ENCODE peak calls at places on chromosomes 5 and 9, in eight cellular contexts. J, N, V, F, L, G, D and S are unnamed samples.

GRCh38 chr5:3359642-3360041 is 236.0 kb upstream of the IRX1 start:
- DNase-seq in J (no peak), N (no peak), V (no peak), F (no peak), L (no peak), G (no peak), D (no peak), S (no peak)

GRCh38 chr5:386432-387341 is 56.3 kb upstream of the EXOC3 start:
- DNase-seq in J (peak), N (no peak), V (peak), F (peak), L (no peak), G (no peak), D (peak), S (no peak)

GRCh38 chr5:142143878-142144277 is 35.3 kb downstream of the NDFIP1 start:
- DNase-seq in J (peak), N (no peak), V (peak), F (peak), L (no peak), G (peak), D (no peak), S (no peak)

GRCh38 chr5:68924490-68925145 is 169.2 kb upstream of the SLC30A5 start:
- DNase-seq in J (peak), N (no peak), V (peak), F (no peak), L (peak), G (no peak), D (no peak), S (no peak)

GRCh38 chr5:126015244-126016054 is 407.8 kb upstream of the GRAMD2B start:
- DNase-seq in J (peak), N (no peak), V (peak), F (no peak), L (no peak), G (no peak), D (no peak), S (no peak)

GRCh38 chr5:42495908-42496307 is 72.7 kb downstream of the GHR start:
- DNase-seq in J (peak), N (no peak), V (peak), F (peak), L (no peak), G (no peak), D (no peak), S (no peak)

GRCh38 chr5:139446956-139447779 is 7.8 kb upstream of the DNAJC18 start:
- DNase-seq in J (peak), N (no peak), V (peak), F (no peak), L (no peak), G (peak), D (no peak), S (no peak)

GRCh38 chr5:92518318-92518913 is 1062.6 kb downstream of the NR2F1-AS1 start:
- DNase-seq in J (peak), N (no peak), V (peak), F (peak), L (no peak), G (no peak), D (no peak), S (no peak)

GRCh38 chr9:93651521-93651950 is 75.2 kb downstream of the PHF2 start:
- DNase-seq in J (no peak), N (no peak), V (no peak), F (no peak), L (peak), G (no peak), D (peak), S (no peak)

GRCh38 chr9:121652037-121652837 is 803 bp downstream of the DAB2IP start:
- DNase-seq in J (no peak), N (no peak), V (no peak), F (no peak), L (peak), G (no peak), D (no peak), S (no peak)

GRCh38 chr5:96159076-96159475 is 197.4 kb upstream of the ELL2 start:
- DNase-seq in J (no peak), N (no peak), V (no peak), F (no peak), L (no peak), G (no peak), D (no peak), S (no peak)

GRCh38 chr5:172534229-172535169 is 80.2 kb upstream of the SH3PXD2B start:
- DNase-seq in J (peak), N (no peak), V (peak), F (peak), L (no peak), G (no peak), D (peak), S (no peak)

GRCh38 chr5:72842816-72843215 is 26.4 kb downstream of the TNPO1 start:
- DNase-seq in J (peak), N (no peak), V (peak), F (no peak), L (no peak), G (peak), D (no peak), S (no peak)

GRCh38 chr5:81335946-81336345 is 34.6 kb downstream of the ZCCHC9 start:
- DNase-seq in J (no peak), N (no peak), V (no peak), F (no peak), L (no peak), G (no peak), D (no peak), S (no peak)

GRCh38 chr9:90881648-90882047 is 80.0 kb downstream of the SYK start:
- DNase-seq in J (no peak), N (no peak), V (no peak), F (no peak), L (no peak), G (no peak), D (no peak), S (peak)

GRCh38 chr5:5370375-5370774 is 52.1 kb upstream of the ICE1 start:
- DNase-seq in J (no peak), N (no peak), V (no peak), F (no peak), L (no peak), G (no peak), D (no peak), S (no peak)
- TF ChIP-seq CTCF in J (no peak), N (no peak), V (no peak), F (no peak), L (no peak), G (no peak), D (no peak), S (no peak)

GRCh38 chr5:31638286-31638685 is 645 bp upstream of the PDZD2 start:
- DNase-seq in J (no peak), N (no peak), V (no peak), F (no peak), L (no peak), G (no peak), D (peak), S (no peak)

GRCh38 chr5:31637851-31638250 is 1.1 kb upstream of the PDZD2 start:
- DNase-seq in J (no peak), N (no peak), V (no peak), F (no peak), L (no peak), G (no peak), D (no peak), S (no peak)

GRCh38 chr5:31639488-31640011 is 619 bp downstream of the PDZD2 start:
- DNase-seq in J (no peak), N (peak), V (no peak), F (no peak), L (peak), G (no peak), D (no peak), S (peak)

GRCh38 chr5:31640024-31640423 is 1.1 kb downstream of the PDZD2 start:
- DNase-seq in J (no peak), N (no peak), V (no peak), F (no peak), L (peak), G (no peak), D (no peak), S (no peak)

GRCh38 chr5:31638748-31639418 is at the start of gene PDZD2:
- DNase-seq in J (peak), N (peak), V (peak), F (peak), L (peak), G (peak), D (peak), S (peak)
- TF ChIP-seq CTCF in J (peak), N (peak), V (peak), F (peak), L (peak), G (peak), D (peak), S (no peak)

GRCh38 chr5:124179788-124180187 is 566.7 kb downstream of the ZNF608 start:
- DNase-seq in J (no peak), N (no peak), V (no peak), F (no peak), L (no peak), G (no peak), D (no peak), S (no peak)

GRCh38 chr5:124178050-124178449 is 568.4 kb downstream of the ZNF608 start:
- DNase-seq in J (no peak), N (no peak), V (no peak), F (no peak), L (no peak), G (no peak), D (no peak), S (no peak)

GRCh38 chr5:124180523-124181461 is 565.6 kb downstream of the ZNF608 start:
- DNase-seq in J (no peak), N (no peak), V (no peak), F (no peak), L (no peak), G (no peak), D (no peak), S (no peak)

GRCh38 chr5:124173386-124173785 is 573.1 kb downstream of the ZNF608 start:
- DNase-seq in J (no peak), N (no peak), V (no peak), F (no peak), L (no peak), G (no peak), D (no peak), S (no peak)

DNA sequence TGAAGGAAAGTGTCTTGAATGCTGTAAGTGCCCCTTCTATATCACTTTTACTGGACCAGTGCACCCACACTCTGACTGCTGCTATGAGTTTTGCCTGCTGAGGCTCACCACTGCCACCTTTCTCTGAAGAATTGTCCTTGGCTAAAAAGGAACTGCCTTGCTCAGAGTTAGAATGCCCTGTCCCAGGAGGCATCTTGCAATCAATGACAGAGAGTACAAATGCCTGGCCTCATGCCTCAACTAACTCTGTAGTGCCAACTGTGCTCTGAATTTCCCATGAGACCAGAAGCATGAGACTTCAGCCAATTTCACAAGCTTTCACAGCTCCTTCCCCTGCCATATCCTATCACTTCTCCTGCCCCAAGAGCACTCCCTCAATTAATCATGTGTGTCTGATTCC is 569.7 kb downstream of the ZNF608 start:
- DNase-seq in J (peak), N (no peak), V (no peak), F (no peak), L (peak), G (no peak), D (no peak), S (no peak)
- TF ChIP-seq CTCF in J (peak), N (no peak), V (no peak), F (no peak), L (peak), G (no peak), D (no peak), S (no peak)

GRCh38 chr9:130626249-130626982 is 38.0 kb upstream of the PRDM12 start:
- DNase-seq in J (no peak), N (peak), V (no peak), F (no peak), L (peak), G (no peak), D (no peak), S (no peak)
- TF ChIP-seq CTCF in J (no peak), N (peak), V (no peak), F (no peak), L (peak), G (peak), D (no peak), S (no peak)

DNA sequence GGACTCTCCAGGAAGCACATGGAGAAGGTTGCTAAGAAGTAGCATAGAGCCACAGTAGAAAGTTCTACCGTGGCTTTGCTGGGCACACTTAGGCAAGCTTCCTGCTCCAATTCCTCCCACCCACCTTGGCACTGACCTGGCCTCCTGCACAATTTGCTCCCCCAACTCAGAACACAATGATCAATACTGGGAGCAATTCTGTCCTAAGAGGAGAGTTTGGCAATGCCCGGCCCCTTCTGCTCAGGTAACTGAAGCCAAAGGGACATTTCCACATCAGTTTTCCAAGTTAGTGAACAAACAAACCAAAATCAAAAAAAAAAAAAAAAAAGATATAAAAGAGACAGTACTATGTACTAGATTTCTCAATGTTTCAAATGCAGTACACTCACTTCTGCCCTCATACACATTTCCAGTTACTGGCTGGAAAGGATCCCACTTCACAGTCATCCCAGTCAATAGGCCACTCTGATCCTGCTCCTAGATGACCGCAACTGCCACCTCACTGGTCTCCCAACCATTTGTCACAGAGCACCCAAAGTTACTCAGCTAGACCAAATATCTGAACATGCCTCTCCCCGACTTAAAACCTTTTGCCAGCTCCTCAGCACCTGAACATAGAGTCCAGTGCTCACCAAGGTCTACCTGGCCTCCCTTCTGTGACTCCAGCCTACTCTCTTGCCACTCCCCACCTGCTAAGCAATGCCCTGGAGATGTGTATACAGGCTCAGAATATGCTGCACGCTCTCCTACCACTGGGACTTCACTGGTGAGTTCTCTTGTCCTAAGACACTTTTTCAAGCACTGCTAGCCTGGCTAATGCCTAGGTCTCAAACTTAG is 21.3 kb downstream of the ABCA1 start:
- DNase-seq in J (peak), N (no peak), V (peak), F (no peak), L (peak), G (no peak), D (peak), S (no peak)
- TF ChIP-seq CTCF in J (no peak), N (no peak), V (no peak), F (no peak), L (no peak), G (no peak), D (no peak), S (no peak)

GRCh38 chr5:33939863-33940262 is 3.7 kb downstream of the RXFP3 start:
- DNase-seq in J (peak), N (no peak), V (peak), F (no peak), L (no peak), G (no peak), D (no peak), S (no peak)

GRCh38 chr5:33938881-33939280 is 2.7 kb downstream of the RXFP3 start:
- DNase-seq in J (no peak), N (no peak), V (no peak), F (no peak), L (no peak), G (no peak), D (no peak), S (no peak)

GRCh38 chr5:33938507-33938796 is 2.3 kb downstream of the RXFP3 start:
- DNase-seq in J (no peak), N (no peak), V (no peak), F (no peak), L (no peak), G (no peak), D (no peak), S (no peak)

GRCh38 chr5:33937700-33938506 is 1.7 kb downstream of the RXFP3 start:
- DNase-seq in J (no peak), N (no peak), V (no peak), F (no peak), L (no peak), G (no peak), D (no peak), S (no peak)

GRCh38 chr5:33941090-33941489 is 4.9 kb downstream of the RXFP3 start:
- DNase-seq in J (peak), N (no peak), V (no peak), F (no peak), L (no peak), G (no peak), D (no peak), S (no peak)
- TF ChIP-seq CTCF in J (no peak), N (no peak), V (no peak), F (no peak), L (no peak), G (no peak), D (no peak), S (no peak)

DNA sequence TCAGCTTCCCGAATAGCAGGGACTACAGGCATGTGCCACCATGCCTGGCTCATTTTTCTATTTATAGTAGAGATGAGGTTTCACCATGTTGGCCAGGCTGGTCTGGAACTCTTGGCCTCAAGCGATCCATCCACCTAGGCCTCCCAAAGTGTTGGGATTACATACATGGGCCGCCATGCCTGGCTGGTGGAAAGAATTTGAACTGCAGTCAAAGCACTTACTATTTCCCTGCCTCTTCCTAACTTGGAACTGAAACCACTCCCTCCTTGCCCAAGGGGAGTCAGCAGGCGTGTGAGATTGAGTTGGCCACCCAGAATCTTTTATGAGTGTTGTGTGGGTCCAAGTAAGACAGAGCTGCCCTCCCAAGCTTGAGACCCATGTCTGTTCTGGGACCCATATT is 86.1 kb upstream of the PTPN3 start:
- DNase-seq in J (no peak), N (no peak), V (no peak), F (no peak), L (no peak), G (no peak), D (no peak), S (no peak)
- TF ChIP-seq CTCF in J (no peak), N (peak), V (no peak), F (no peak), L (no peak), G (no peak), D (no peak), S (no peak)

GRCh38 chr5:158725223-158725825 is 374.4 kb downstream of the EBF1 start:
- DNase-seq in J (peak), N (no peak), V (peak), F (no peak), L (no peak), G (no peak), D (no peak), S (no peak)
- TF ChIP-seq CTCF in J (no peak), N (peak), V (peak), F (no peak), L (no peak), G (no peak), D (no peak), S (no peak)